ENCODE peak calls at places on chromosome 19, in seven cellular contexts. A is transverse colon; Y is effector memory CD4-positive, alpha-beta T cell; W is neuronal stem cell; I is MM.1S; E is ascending aorta; M is H9. V is an unnamed sample. For H3K9me3, the result is how much of the 10 kb centered on the place peaks cover.

GRCh38 chr19:17680235-17680722 is 7.9 kb downstream of the UNC13A start:
- DNase-seq in M (peak), W (no peak), E (peak), Y (peak), I (no peak), A (peak), V (no peak)

GRCh38 chr19:29543381-29543780 is 17.6 kb downstream of the VSTM2B start:
- DNase-seq in M (no peak), Y (no peak), E (no peak), A (no peak), W (no peak), I (no peak), V (no peak)

GRCh38 chr19:46716013-46716671 is 772 bp downstream of the PRKD2 start:
- DNase-seq in A (peak), Y (no peak), E (no peak), W (no peak), I (no peak), M (peak), V (no peak)

GRCh38 chr19:4081441-4082129 is 14.9 kb upstream of the ZBTB7A start:
- DNase-seq in M (no peak), E (no peak), W (no peak), Y (no peak), A (peak), I (no peak), V (no peak)

GRCh38 chr19:53004242-53004641 is 9.5 kb upstream of the ERVV-1 start:
- DNase-seq in W (no peak), I (no peak), A (no peak), Y (no peak), E (no peak), M (no peak), V (no peak)

GRCh38 chr19:15175609-15176008 is 25.2 kb downstream of the NOTCH3 start:
- DNase-seq in A (no peak), W (no peak), Y (no peak), M (no peak), I (no peak), E (no peak), V (no peak)

GRCh38 chr19:48495391-48495790 is 16.2 kb downstream of the LMTK3 start:
- DNase-seq in E (no peak), Y (no peak), M (no peak), I (no peak), W (no peak), A (no peak), V (no peak)

GRCh38 chr19:1063030-1063908 is 3.7 kb upstream of the ARHGAP45 start:
- DNase-seq in A (no peak), E (no peak), I (peak), M (no peak), W (no peak), Y (peak), V (peak)

GRCh38 chr19:45960595-45961235 is 12.9 kb downstream of the NOVA2 start:
- DNase-seq in I (no peak), W (no peak), M (peak), Y (no peak), E (no peak), A (no peak), V (no peak)

GRCh38 chr19:38736036-38736412 is 8.2 kb downstream of the CAPN12 start:
- DNase-seq in I (peak), A (peak), Y (peak), M (peak), W (no peak), E (no peak), V (peak)

GRCh38 chr19:2226051-2226839 is 9.9 kb downstream of the PLEKHJ1 start:
- DNase-seq in E (no peak), Y (no peak), W (no peak), A (no peak), M (no peak), I (no peak), V (no peak)

GRCh38 chr19:1244693-1245451 is 3.3 kb downstream of the ATP5F1D start:
- DNase-seq in Y (no peak), M (no peak), E (no peak), I (no peak), W (no peak), A (peak), V (no peak)

GRCh38 chr19:10550336-10550735 is 6.6 kb downstream of the ATG4D start:
- DNase-seq in A (no peak), W (no peak), M (no peak), Y (no peak), I (no peak), E (no peak), V (no peak)

GRCh38 chr19:42092350-42092749 is 16.4 kb downstream of the ZNF574 start:
- DNase-seq in E (no peak), M (peak), I (peak), Y (no peak), W (no peak), A (peak), V (peak)

GRCh38 chr19:58575183-58576041 is 2.3 kb upstream of the MZF1 start:
- DNase-seq in E (peak), A (peak), W (peak), M (peak), Y (peak), I (peak), V (peak)

GRCh38 chr19:19110410-19111137 is 27.7 kb downstream of the TMEM161A start:
- DNase-seq in W (no peak), A (no peak), E (no peak), Y (no peak), I (no peak), M (peak), V (no peak)

GRCh38 chr19:49926520-49926919 is 2.5 kb upstream of the ATF5 start:
- DNase-seq in W (no peak), E (no peak), I (no peak), A (no peak), M (no peak), Y (no peak), V (no peak)

GRCh38 chr19:2482354-2483038 is 6.6 kb downstream of the GADD45B start:
- DNase-seq in Y (no peak), E (no peak), W (no peak), I (no peak), M (no peak), A (no peak), V (no peak)

GRCh38 chr19:31944286-31944685 is 401.1 kb upstream of the ZNF507 start:
- DNase-seq in E (no peak), Y (no peak), W (no peak), M (no peak), A (no peak), I (no peak), V (no peak)
- H3K9me3 ChIP-seq in E (under half), Y (under half), W (under half), M (under half), A (under half), I (under half), V (under half)

GRCh38 chr19:44258835-44259413 is 762 bp upstream of the ZNF233 start:
- DNase-seq in M (no peak), A (no peak), E (no peak), Y (no peak), W (no peak), I (no peak), V (no peak)

GRCh38 chr19:44258139-44258538 is 1.5 kb upstream of the ZNF233 start:
- DNase-seq in M (no peak), Y (no peak), E (no peak), W (no peak), I (no peak), A (no peak), V (no peak)

GRCh38 chr19:44254496-44254895 is 5.2 kb upstream of the ZNF233 start:
- DNase-seq in Y (no peak), M (no peak), W (no peak), I (no peak), A (no peak), E (no peak), V (no peak)

GRCh38 chr19:44260343-44260681 is 626 bp downstream of the ZNF233 start:
- DNase-seq in Y (no peak), M (no peak), W (no peak), E (no peak), A (peak), I (peak), V (no peak)

DNA sequence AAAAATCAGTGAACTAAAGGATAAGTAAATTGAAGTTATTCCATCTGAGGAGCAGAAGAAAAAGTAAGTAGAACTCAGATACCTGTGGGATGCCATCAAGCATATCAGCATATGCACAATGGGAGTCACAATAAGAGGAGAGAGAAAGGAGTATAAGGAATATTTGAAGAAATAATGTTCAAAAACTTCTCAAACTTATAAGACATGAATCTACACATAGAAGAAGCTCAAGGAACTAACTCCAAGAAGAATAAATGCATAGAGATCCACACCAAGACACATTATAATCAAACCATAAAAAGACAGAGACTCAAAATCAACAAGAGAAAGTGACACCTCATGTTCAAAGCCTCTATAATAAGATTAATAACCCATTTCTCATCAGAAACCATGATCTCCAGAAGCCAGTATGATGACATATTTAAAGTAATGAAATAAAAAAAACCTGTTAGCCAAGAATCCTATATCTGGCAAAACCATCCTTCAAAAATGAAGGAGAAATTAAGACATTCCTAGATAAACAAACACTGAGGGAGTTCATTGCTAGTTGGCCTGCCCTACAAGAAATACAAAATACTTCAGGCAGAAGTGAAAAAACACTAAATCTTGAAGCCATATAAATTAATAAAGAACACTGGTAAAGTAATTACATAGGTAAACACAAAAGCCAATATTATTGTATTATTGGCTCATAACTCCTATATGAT is 3.8 kb upstream of the ZNF233 start:
- DNase-seq in A (no peak), E (no peak), I (no peak), W (no peak), Y (no peak), M (no peak), V (no peak)
- H3K9me3 ChIP-seq in A (half or more), E (half or more), I (under half), W (under half), Y (under half), M (under half), V (under half)

GRCh38 chr19:32688315-32688714 is 3.3 kb upstream of the NUDT19 start:
- DNase-seq in E (no peak), Y (no peak), A (peak), M (no peak), I (no peak), W (no peak), V (no peak)

GRCh38 chr19:32691952-32692726 is 518 bp downstream of the NUDT19 start:
- DNase-seq in A (peak), W (peak), Y (peak), M (peak), I (peak), E (peak), V (peak)

GRCh38 chr19:32692727-32693061 is 1.1 kb downstream of the NUDT19 start:
- DNase-seq in E (no peak), W (no peak), Y (no peak), A (no peak), I (no peak), M (no peak), V (no peak)

GRCh38 chr19:32687681-32688080 is 3.9 kb upstream of the NUDT19 start:
- DNase-seq in Y (no peak), M (no peak), E (no peak), I (no peak), A (no peak), W (no peak), V (no peak)

GRCh38 chr19:32691291-32691951 is at the start of gene NUDT19:
- DNase-seq in E (peak), M (peak), A (peak), I (peak), W (peak), Y (peak), V (peak)
- H3K9me3 ChIP-seq in E (under half), M (under half), A (under half), I (under half), W (under half), Y (under half), V (under half)

GRCh38 chr19:11931051-11931450 is 6.1 kb downstream of the ZNF700 start:
- DNase-seq in E (no peak), A (peak), W (no peak), Y (no peak), M (no peak), I (no peak), V (no peak)
- H3K9me3 ChIP-seq in E (under half), A (under half), W (half or more), Y (under half), M (under half), I (under half), V (under half)

GRCh38 chr19:44529541-44529940 is at the start of gene CEACAM20:
- DNase-seq in E (no peak), W (no peak), A (no peak), M (no peak), Y (no peak), I (no peak), V (no peak)

GRCh38 chr19:44530777-44531176 is 1.3 kb upstream of the CEACAM20 start:
- DNase-seq in A (no peak), M (no peak), Y (no peak), E (no peak), I (no peak), W (no peak), V (no peak)

GRCh38 chr19:44521370-44521769 is 8.1 kb downstream of the CEACAM20 start:
- DNase-seq in Y (no peak), M (no peak), W (no peak), A (no peak), E (no peak), I (no peak), V (no peak)

GRCh38 chr19:44527554-44527953 is 1.9 kb downstream of the CEACAM20 start:
- DNase-seq in A (no peak), E (no peak), I (no peak), M (no peak), W (no peak), Y (no peak), V (no peak)

DNA sequence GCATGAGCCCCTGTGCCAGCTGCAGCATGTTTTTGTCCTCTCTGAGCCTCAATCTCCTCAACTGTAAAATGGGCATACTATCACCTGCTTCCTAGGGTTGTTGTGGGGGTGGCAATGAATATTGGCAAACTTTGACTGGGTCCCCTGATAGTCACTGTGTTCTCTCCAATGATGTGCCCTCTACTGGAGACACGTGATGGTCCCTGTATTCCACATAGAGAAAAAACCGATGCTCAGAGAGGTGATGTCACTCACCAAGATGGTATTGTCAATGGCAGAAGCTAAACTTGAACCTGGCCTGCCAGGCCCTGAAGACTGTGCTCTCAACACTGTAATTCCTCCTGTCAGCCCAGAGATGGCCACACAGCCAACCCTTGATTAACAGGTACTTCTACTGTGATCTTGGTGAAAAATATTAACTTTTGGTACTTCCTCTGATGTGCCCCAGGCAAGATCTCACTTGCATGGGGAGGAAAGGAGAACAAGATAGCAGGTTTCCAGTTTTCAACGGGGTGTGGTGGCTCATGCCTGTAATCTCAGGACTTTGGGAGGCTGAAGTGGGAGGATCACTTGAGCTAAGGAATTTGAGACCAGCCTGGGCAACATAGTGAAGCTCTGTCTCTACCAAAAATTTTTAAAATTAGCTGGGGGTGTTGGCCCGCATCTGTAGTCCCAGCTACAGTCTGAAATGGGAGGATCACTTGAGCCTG is 3.6 kb downstream of the CEACAM20 start:
- DNase-seq in A (no peak), I (no peak), E (no peak), W (no peak), M (no peak), Y (no peak), V (no peak)
- H3K9me3 ChIP-seq in A (under half), I (under half), E (under half), W (under half), M (under half), Y (under half), V (under half)

DNA sequence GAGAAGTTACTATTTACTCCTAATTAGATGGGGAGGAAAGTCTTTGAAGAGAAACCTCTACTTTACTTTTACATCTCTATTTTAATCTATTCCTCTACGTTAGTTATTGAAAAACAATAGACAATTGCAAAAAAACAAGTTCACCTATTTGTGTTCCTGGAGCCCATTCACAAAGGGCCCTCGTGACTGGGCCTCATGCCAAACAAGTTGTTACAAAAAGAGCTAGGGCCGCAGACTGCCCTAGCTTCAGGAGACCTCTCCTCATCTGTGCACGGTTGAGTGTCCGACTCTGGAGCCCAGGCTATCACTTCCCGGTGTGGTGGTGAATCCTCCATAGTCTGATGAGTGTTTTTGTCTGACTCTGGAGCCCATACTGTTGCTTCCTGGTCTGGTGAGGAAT is 190.9 kb downstream of the ZNF486 start:
- DNase-seq in I (no peak), A (no peak), W (no peak), E (no peak), M (no peak), Y (no peak), V (no peak)
- H3K9me3 ChIP-seq in I (under half), A (under half), W (under half), E (under half), M (under half), Y (under half), V (under half)

V was measured in T-helper 17 cell.